ENCODE peak calls at places on chromosome 9, in seven cellular contexts. K, P, R, A, L, D and E are unnamed samples.
A peak's percentile ranks its signal among the peaks of the same experiment; 100 is the strongest.

GRCh38 chr9:134551657-134552348 is 89.8 kb upstream of the COL5A1 start:
- DNase-seq in L (peak; percentile 69), R (no peak), K (no peak), D (peak; percentile 19), A (no peak), P (no peak), E (no peak)

GRCh38 chr9:31674264-31674663 is 710.2 kb upstream of the ACO1 start:
- DNase-seq in P (no peak), K (no peak), D (no peak), A (no peak), L (no peak), R (no peak), E (no peak)

GRCh38 chr9:15509931-15510788 is 610 bp downstream of the PSIP1 start:
- DNase-seq in K (peak; percentile 84), P (peak; percentile 71), L (peak; percentile 91), A (peak; percentile 56), D (peak; percentile 33), R (peak; percentile 48), E (peak; percentile 68)

GRCh38 chr9:32572900-32573523 is at the start of gene NDUFB6:
- DNase-seq in P (peak; percentile 97), R (peak; percentile 97), K (peak; percentile 97), L (peak; percentile 99), D (peak; percentile 94), A (peak; percentile 97), E (peak; percentile 95)

GRCh38 chr9:87708989-87709706 is 16.8 kb upstream of the CTSL start:
- DNase-seq in P (no peak), L (no peak), K (no peak), D (no peak), R (no peak), A (no peak), E (no peak)

GRCh38 chr9:87564706-87565335 is 67.2 kb downstream of the DAPK1 start:
- DNase-seq in L (no peak), K (no peak), A (no peak), D (no peak), P (no peak), R (no peak), E (no peak)

GRCh38 chr9:14899042-14899814 is 11.0 kb downstream of the FREM1 start:
- DNase-seq in R (no peak), L (no peak), A (no peak), P (no peak), K (no peak), D (no peak), E (no peak)

GRCh38 chr9:134776080-134776796 is 104.4 kb upstream of the FCN2 start:
- DNase-seq in A (no peak), L (no peak), K (no peak), D (no peak), R (no peak), P (no peak), E (no peak)

GRCh38 chr9:119951090-119951489 is 581.9 kb upstream of the BRINP1 start:
- DNase-seq in L (no peak), D (no peak), K (no peak), R (no peak), A (no peak), P (no peak), E (no peak)

GRCh38 chr9:99873531-99873930 is 32.9 kb upstream of the STX17 start:
- DNase-seq in K (no peak), R (no peak), P (no peak), A (no peak), L (no peak), D (no peak), E (no peak)

GRCh38 chr9:85404911-85405580 is 336.7 kb downstream of the AGTPBP1 start:
- DNase-seq in L (no peak), P (no peak), A (no peak), K (no peak), R (no peak), D (no peak), E (no peak)

GRCh38 chr9:122767821-122768220 is 20.9 kb upstream of the OR5C1 start:
- DNase-seq in A (no peak), L (no peak), P (no peak), K (no peak), R (no peak), D (no peak), E (no peak)

GRCh38 chr9:124257865-124258764 is at the start of gene NEK6:
- DNase-seq in D (peak; percentile 41), P (no peak), K (peak; percentile 59), L (peak; percentile 92), A (no peak), R (peak; percentile 63), E (peak; percentile 45)

GRCh38 chr9:104934686-104935413 is 6.9 kb upstream of the ABCA1 start:
- DNase-seq in A (no peak), R (no peak), L (no peak), D (no peak), K (no peak), P (no peak), E (no peak)

DNA sequence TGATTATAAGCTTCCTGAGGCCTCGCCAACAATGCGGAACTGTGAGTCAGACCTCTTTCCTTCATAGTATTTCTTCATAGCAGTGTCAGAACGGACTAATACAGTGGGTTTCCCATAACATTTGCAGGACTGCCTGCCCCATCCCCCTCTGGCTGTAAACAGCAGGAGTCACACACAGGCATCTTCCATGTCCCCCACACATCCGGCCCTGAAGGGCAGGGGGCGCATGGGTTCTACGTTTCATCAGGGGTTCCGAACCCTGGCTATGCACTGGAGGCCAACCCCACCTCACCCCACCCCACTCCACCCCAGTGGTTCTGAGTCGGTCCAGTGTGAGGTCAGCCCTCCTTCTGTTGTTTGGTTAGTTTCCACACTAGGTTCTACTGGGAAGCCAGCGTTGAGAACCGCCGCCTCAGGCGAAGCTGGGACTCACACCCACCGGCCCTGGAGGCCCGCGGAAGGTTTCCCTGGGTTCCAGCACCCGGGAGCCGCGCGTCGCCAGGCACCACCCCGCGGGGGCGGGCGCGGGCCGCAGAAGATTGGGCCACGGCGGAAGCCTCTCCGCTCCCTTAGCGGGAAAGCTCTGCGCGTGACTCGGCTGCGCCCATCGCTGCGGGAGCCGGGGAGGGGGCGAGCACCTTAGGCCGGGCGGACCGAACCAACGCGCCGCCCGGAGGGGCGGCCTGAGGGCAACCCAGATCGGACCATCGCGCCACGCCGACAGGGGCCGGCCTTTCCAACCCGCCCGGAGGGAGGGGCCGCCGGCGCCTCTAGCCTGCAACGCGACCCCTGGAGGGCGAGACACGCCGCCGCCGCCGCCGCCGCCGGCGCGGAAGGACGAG is at the start of gene RUSC2:
- DNase-seq in D (peak; percentile 87), L (peak; percentile 88), K (peak; percentile 51), A (peak; percentile 74), R (peak; percentile 97), P (peak; percentile 30), E (peak; percentile 72)
- H3K4me3 ChIP-seq in D (peak within 1 kb of the TSS; percentile 61), L (peak within 1 kb of the TSS; percentile 69), K (peak within 1 kb of the TSS; percentile 39), A (peak within 1 kb of the TSS; percentile 77), R (peak within 1 kb of the TSS; percentile 59), P (peak within 1 kb of the TSS; percentile 55), E (peak within 1 kb of the TSS; percentile 53)

GRCh38 chr9:126623667-126624452 is 10.1 kb downstream of the LMX1B start:
- DNase-seq in A (no peak), P (no peak), D (no peak), L (no peak), K (no peak), R (no peak), E (no peak)
- H3K4me1 ChIP-seq in A (no peaks in the 10 kb centered on the region), P (peaks cover 21% of the 10 kb centered on the region), D (peaks cover 19% of the 10 kb centered on the region), L (peaks cover 35% of the 10 kb centered on the region), K (peaks cover 12% of the 10 kb centered on the region), R (no peaks in the 10 kb centered on the region), E (peaks cover 5% of the 10 kb centered on the region)

GRCh38 chr9:70403166-70403565 is 11.3 kb downstream of the KLF9 start:
- DNase-seq in L (no peak), A (no peak), R (no peak), K (no peak), P (no peak), D (no peak), E (no peak)

GRCh38 chr9:70404261-70404660 is 10.2 kb downstream of the KLF9 start:
- DNase-seq in K (no peak), A (no peak), R (no peak), L (no peak), P (no peak), D (no peak), E (no peak)

GRCh38 chr9:70400107-70400892 is 14.2 kb downstream of the KLF9 start:
- DNase-seq in R (no peak), P (no peak), A (no peak), K (no peak), L (no peak), D (no peak), E (no peak)

GRCh38 chr9:70403618-70404025 is 10.8 kb downstream of the KLF9 start:
- DNase-seq in A (no peak), L (no peak), K (no peak), P (no peak), D (no peak), R (no peak), E (no peak)

DNA sequence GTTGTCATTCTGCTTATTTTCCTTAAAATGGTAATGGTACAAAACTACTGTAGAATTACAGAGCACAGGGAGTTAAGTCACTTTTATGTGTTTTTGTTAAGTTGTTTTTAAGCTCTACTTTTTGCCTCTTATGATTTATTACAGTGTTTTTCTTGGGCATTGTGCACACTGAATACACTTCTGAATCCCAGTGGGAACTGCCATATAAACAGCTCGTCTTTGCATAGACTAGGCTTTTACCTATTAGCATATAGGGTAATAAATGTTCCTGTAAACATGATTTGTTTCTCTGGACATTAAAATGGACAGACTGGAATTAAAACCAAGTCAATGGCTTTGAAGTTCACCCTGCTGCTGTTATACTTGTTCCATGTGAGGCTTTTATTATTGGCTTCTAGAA is 12.2 kb downstream of the KLF9 start:
- DNase-seq in P (no peak), D (no peak), L (no peak), K (no peak), R (no peak), A (no peak), E (no peak)
- H3K4me3 ChIP-seq in P (no peak overlapping the region), D (no peak overlapping the region), L (no peak overlapping the region), K (no peak overlapping the region), R (no peak overlapping the region), A (no peak overlapping the region), E (no peak overlapping the region)

GRCh38 chr9:132346177-132346576 is 8.6 kb downstream of the SETX start:
- DNase-seq in L (no peak), K (no peak), A (no peak), P (no peak), R (no peak), D (no peak), E (no peak)

GRCh38 chr9:132348676-132349075 is 6.1 kb downstream of the SETX start:
- DNase-seq in L (no peak), D (no peak), P (no peak), K (no peak), A (no peak), R (no peak), E (no peak)

GRCh38 chr9:132351404-132352050 is 3.3 kb downstream of the SETX start:
- DNase-seq in L (no peak), R (no peak), D (no peak), K (no peak), A (no peak), P (no peak), E (no peak)

GRCh38 chr9:132354645-132355355 is at the start of gene SETX:
- DNase-seq in A (peak; percentile 97), D (peak; percentile 98), P (peak; percentile 94), K (peak; percentile 97), L (peak; percentile 99), R (peak; percentile 99), E (peak; percentile 92)

DNA sequence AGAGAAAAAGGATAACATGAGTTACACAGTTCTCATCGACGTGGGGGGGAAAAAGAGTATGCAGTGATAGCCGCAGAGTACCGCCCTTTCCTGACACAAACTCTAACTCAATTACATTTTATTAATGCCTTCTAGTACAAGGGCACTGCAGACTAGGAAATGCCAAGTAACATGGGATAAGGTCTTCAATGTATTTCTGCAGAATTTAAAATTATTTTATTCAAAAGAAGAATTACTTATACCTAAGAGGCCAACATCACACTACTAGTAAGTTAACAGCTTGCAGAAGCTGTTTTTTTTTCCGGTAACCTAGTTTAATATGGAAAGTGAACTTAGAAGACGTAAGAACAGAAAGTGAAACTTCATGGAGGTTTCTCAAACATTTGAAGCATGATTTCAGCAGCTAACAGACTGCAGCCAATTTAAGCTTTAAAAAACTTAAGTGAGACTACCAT is 3.9 kb downstream of the SETX start:
- DNase-seq in K (peak; percentile 53), A (no peak), L (no peak), P (no peak), R (no peak), D (no peak), E (no peak)
- H3K4me1 ChIP-seq in K (peaks cover 52% of the 10 kb centered on the region), A (peaks cover 10% of the 10 kb centered on the region), L (peaks cover 70% of the 10 kb centered on the region), P (peaks cover 51% of the 10 kb centered on the region), R (peaks cover 4% of the 10 kb centered on the region), D (peaks cover 24% of the 10 kb centered on the region), E (peaks cover 6% of the 10 kb centered on the region)